ENCODE peak calls at places on chromosomes 7 and 10, in seven cellular contexts. H is heart left ventricle, X is adrenal gland, Q is IMR-90, L is stomach, F is ovary, A is lower leg skin. O is an unnamed sample.

GRCh38 chr7:28291559-28291958 is 111.0 kb upstream of the JAZF1 start:
- DNase-seq in H (no peak), X (no peak), Q (no peak), L (no peak), F (no peak), A (no peak), O (no peak)

GRCh38 chr7:105752671-105753275 is 123.6 kb downstream of the ATXN7L1 start:
- DNase-seq in H (no peak), X (peak; percentile 21), Q (no peak), L (no peak), F (no peak), A (no peak), O (peak; percentile 13)

GRCh38 chr7:51606601-51607154 is 290.1 kb upstream of the COBL start:
- DNase-seq in H (no peak), X (no peak), Q (no peak), L (no peak), F (no peak), A (no peak), O (no peak)

GRCh38 chr10:131818510-131819234 is 82.1 kb upstream of the PPP2R2D start:
- DNase-seq in H (peak; percentile 33), X (peak; percentile 41), Q (no peak), L (peak; percentile 23), F (no peak), A (peak; percentile 71), O (no peak)

GRCh38 chr10:122040786-122041185 is 51.8 kb downstream of the TACC2 start:
- DNase-seq in H (no peak), X (no peak), Q (no peak), L (no peak), F (no peak), A (no peak), O (no peak)

GRCh38 chr10:131851332-131851731 is 49.5 kb upstream of the PPP2R2D start:
- DNase-seq in H (no peak), X (no peak), Q (no peak), L (no peak), F (no peak), A (peak; percentile 37), O (no peak)

GRCh38 chr10:106935978-106936451 is 228.5 kb downstream of the SORCS1 start:
- DNase-seq in H (no peak), X (no peak), Q (no peak), L (no peak), F (no peak), A (no peak), O (no peak)

GRCh38 chr10:131094406-131095108 is 217.0 kb downstream of the TCERG1L start:
- DNase-seq in H (no peak), X (peak; percentile 80), Q (no peak), L (no peak), F (peak; percentile 87), A (no peak), O (peak; percentile 13)

GRCh38 chr7:134787720-134788119 is 8.3 kb downstream of the CALD1 start:
- DNase-seq in H (no peak), X (no peak), Q (no peak), L (no peak), F (no peak), A (no peak), O (no peak)

GRCh38 chr7:134787064-134787463 is 7.6 kb downstream of the CALD1 start:
- DNase-seq in H (no peak), X (no peak), Q (no peak), L (no peak), F (no peak), A (no peak), O (no peak)

GRCh38 chr7:134792968-134793367 is 13.5 kb downstream of the CALD1 start:
- DNase-seq in H (peak; percentile 78), X (no peak), Q (peak; percentile 63), L (no peak), F (no peak), A (no peak), O (peak; percentile 8)

GRCh38 chr7:134788191-134788590 is 8.8 kb downstream of the CALD1 start:
- DNase-seq in H (no peak), X (no peak), Q (no peak), L (no peak), F (no peak), A (no peak), O (no peak)

DNA sequence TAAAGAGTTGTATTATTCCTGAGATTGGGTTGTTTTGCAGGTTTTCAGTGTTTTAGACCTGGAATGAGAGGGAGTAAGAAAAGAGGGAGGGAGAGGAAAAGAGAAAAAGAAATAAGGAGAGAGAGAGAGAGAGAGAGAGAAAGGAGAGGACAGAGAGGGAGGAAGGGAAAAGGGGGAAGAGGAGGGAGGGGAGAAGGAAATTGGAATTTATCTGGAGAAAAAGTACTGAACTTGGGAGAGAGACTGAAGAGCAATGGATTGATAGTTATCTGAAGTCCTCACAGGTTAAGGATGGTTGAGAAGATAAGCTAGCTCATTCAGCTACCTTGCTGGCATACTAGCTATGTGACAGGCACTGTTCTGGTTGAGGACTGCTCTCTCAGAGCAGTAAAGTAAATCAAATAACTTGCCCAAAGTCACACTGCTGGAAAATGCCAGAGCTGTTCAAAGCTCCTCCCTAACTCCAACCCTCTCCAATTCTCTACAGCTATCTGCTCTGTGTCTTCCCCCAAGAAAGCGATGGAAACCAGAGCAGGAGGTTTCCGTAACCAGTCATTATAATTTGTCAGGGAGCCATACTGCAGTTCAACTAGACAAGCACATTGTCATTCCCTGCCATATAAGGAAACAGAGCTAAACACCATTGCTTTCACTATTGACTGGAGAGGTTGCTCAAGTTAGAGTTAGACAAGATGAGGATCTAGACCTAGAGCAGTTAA is 10.7 kb downstream of the CALD1 start:
- DNase-seq in H (no peak), X (no peak), Q (peak; percentile 76), L (no peak), F (no peak), A (no peak), O (peak; percentile 13)
- TF ChIP-seq POLR2A in H (peak; percentile 28), X (no peak), Q (no peak), L (no peak), F (no peak), A (no peak), O (no peak)

GRCh38 chr7:27095897-27096755 is at the start of gene HOXA1:
- DNase-seq in H (peak; percentile 75), X (peak; percentile 92), Q (peak; percentile 95), L (peak; percentile 59), F (peak; percentile 52), A (peak; percentile 94), O (peak; percentile 36)

GRCh38 chr7:27095050-27095896 is 527 bp downstream of the HOXA1 start:
- DNase-seq in H (peak; percentile 61), X (no peak), Q (peak; percentile 16), L (no peak), F (no peak), A (no peak), O (no peak)

GRCh38 chr7:27097686-27098492 is 2.1 kb upstream of the HOXA1 start:
- DNase-seq in H (no peak), X (peak; percentile 58), Q (peak; percentile 52), L (no peak), F (no peak), A (no peak), O (no peak)

GRCh38 chr7:27098493-27099223 is 2.9 kb upstream of the HOXA1 start:
- DNase-seq in H (no peak), X (peak; percentile 87), Q (peak; percentile 80), L (no peak), F (no peak), A (no peak), O (no peak)

GRCh38 chr7:27096756-27097514 is 1.1 kb upstream of the HOXA1 start:
- DNase-seq in H (peak; percentile 72), X (peak; percentile 71), Q (peak; percentile 64), L (no peak), F (no peak), A (no peak), O (no peak)
- TF ChIP-seq POLR2A in H (no peak), X (no peak), Q (peak; percentile 84), L (no peak), F (no peak), A (no peak), O (no peak)

GRCh38 chr10:14781763-14782162 is 7.1 kb upstream of the FAM107B start:
- DNase-seq in H (no peak), X (no peak), Q (no peak), L (no peak), F (no peak), A (no peak), O (no peak)

GRCh38 chr10:14787938-14788337 is 13.2 kb upstream of the FAM107B start:
- DNase-seq in H (no peak), X (no peak), Q (no peak), L (no peak), F (no peak), A (no peak), O (no peak)

GRCh38 chr10:14779053-14779649 is 4.5 kb upstream of the FAM107B start:
- DNase-seq in H (no peak), X (no peak), Q (peak; percentile 80), L (no peak), F (no peak), A (no peak), O (no peak)

GRCh38 chr10:14784459-14785055 is 9.9 kb upstream of the FAM107B start:
- DNase-seq in H (no peak), X (no peak), Q (no peak), L (no peak), F (no peak), A (no peak), O (no peak)

DNA sequence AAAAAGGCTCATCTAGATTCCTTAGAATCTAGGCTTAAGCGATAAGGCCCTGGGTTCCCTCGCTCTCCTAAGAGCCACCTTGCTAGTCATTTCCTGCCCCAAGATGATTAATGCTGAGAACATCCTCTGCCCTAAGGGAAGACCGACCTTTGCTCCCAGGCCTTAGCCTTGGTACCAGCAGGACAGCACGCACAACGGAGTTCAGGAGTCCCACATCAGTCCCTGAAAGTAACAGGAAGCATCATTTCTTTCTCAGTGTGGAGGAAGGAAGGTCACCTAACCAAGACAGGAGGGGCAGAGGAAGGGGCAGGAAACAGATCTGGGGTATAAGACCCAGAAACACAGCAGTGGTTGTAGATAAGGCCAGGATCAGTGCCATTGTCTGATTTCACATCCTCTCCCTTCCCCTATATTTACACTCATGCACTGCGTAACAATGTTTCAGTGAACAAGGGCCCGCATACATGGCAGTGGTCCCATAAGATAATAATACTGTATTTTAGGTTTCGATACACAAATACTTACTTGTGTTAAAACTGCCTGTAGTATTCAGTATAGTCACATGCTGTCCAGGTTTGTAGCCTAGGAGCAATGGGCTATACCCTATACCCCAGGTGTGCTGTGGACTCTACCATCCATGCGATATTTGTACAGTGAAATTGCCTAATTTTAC is 8.1 kb upstream of the FAM107B start:
- DNase-seq in H (no peak), X (peak; percentile 69), Q (no peak), L (no peak), F (no peak), A (no peak), O (peak; percentile 8)
- TF ChIP-seq POLR2A in H (no peak), X (no peak), Q (no peak), L (no peak), F (no peak), A (no peak), O (no peak)

GRCh38 chr10:63468947-63469346 is 3.2 kb upstream of the JMJD1C start:
- DNase-seq in H (no peak), X (no peak), Q (no peak), L (no peak), F (no peak), A (no peak), O (no peak)

GRCh38 chr10:63464402-63465292 is 1.1 kb downstream of the JMJD1C start:
- DNase-seq in H (no peak), X (no peak), Q (peak; percentile 26), L (no peak), F (no peak), A (no peak), O (no peak)

GRCh38 chr10:63467833-63468232 is 2.1 kb upstream of the JMJD1C start:
- DNase-seq in H (no peak), X (no peak), Q (peak; percentile 22), L (no peak), F (no peak), A (no peak), O (no peak)

GRCh38 chr10:63465293-63466167 is at the start of gene JMJD1C:
- DNase-seq in H (peak; percentile 91), X (peak; percentile 84), Q (peak; percentile 84), L (peak; percentile 82), F (peak; percentile 85), A (peak; percentile 94), O (peak; percentile 83)

GRCh38 chr10:63466168-63466935 is 575 bp upstream of the JMJD1C start:
- DNase-seq in H (peak; percentile 73), X (peak; percentile 75), Q (peak; percentile 55), L (peak; percentile 67), F (no peak), A (no peak), O (peak; percentile 67)
- TF ChIP-seq POLR2A in H (no peak), X (no peak), Q (no peak), L (no peak), F (peak; percentile 6), A (no peak), O (peak; percentile 6)

O was measured in thyroid gland.